ENCODE peak calls at places on chromosomes 11 and 22, in nine cellular contexts. L is transverse colon, Z is MCF 10A, T is HFFc6, E is left ventricle myocardium inferior, O is lower leg skin, B is lung, D is Caco-2, S is GM20000. Q is an unnamed sample.

GRCh38 chr22:24583221-24583971 is 9.5 kb downstream of the LRRC75B start:
- DNase-seq in O (no peak), Z (no peak), L (peak; percentile 32), S (no peak), D (no peak), B (no peak), T (no peak), E (no peak), Q (no peak)

GRCh38 chr22:25709758-25710157 is 32.2 kb upstream of the MYO18B start:
- DNase-seq in O (no peak), D (no peak), T (no peak), E (no peak), Z (no peak), L (no peak), S (peak; percentile 26), B (no peak), Q (peak; percentile 76)

GRCh38 chr11:61486779-61487178 is 21.8 kb upstream of the LRRC10B start:
- DNase-seq in S (no peak), B (no peak), D (no peak), O (no peak), Z (peak; percentile 29), L (no peak), E (no peak), T (no peak), Q (no peak)

GRCh38 chr11:131073167-131073566 is 156.9 kb upstream of the SNX19 start:
- DNase-seq in T (no peak), S (no peak), O (no peak), E (no peak), B (no peak), D (no peak), L (no peak), Z (no peak), Q (no peak)

GRCh38 chr11:19683141-19683805 is 29.4 kb upstream of the NAV2 start:
- DNase-seq in L (peak; percentile 16), O (peak; percentile 76), S (no peak), B (peak; percentile 41), E (peak; percentile 71), T (no peak), Z (peak; percentile 31), D (no peak), Q (no peak)

GRCh38 chr11:95922099-95922498 is 1.8 kb downstream of the MTMR2 start:
- DNase-seq in Z (no peak), T (no peak), E (no peak), B (no peak), D (no peak), S (no peak), O (no peak), L (no peak), Q (no peak)

GRCh38 chr11:101446238-101446637 is 137.6 kb downstream of the TRPC6 start:
- DNase-seq in T (peak; percentile 21), Z (peak; percentile 58), D (no peak), O (no peak), S (no peak), B (no peak), E (no peak), L (no peak), Q (no peak)

GRCh38 chr11:68989936-68990606 is 9.3 kb upstream of the MRGPRD start:
- DNase-seq in E (no peak), T (no peak), Z (no peak), S (no peak), D (no peak), L (no peak), O (no peak), B (no peak), Q (peak; percentile 21)

GRCh38 chr11:67996622-67997459 is 7.1 kb downstream of the UNC93B1 start:
- DNase-seq in D (peak; percentile 69), T (no peak), L (peak; percentile 88), O (peak; percentile 39), E (peak; percentile 58), Z (peak; percentile 46), S (no peak), B (peak; percentile 89), Q (peak; percentile 59)

GRCh38 chr11:128891410-128891861 is 280 bp downstream of the KCNJ5 start:
- DNase-seq in S (no peak), T (no peak), B (no peak), E (no peak), Z (no peak), L (no peak), D (no peak), O (no peak), Q (no peak)

GRCh38 chr11:65786008-65786785 is 666 bp upstream of the OVOL1 start:
- DNase-seq in S (peak; percentile 60), T (no peak), E (no peak), L (no peak), D (no peak), Z (no peak), B (no peak), O (no peak), Q (no peak)

DNA sequence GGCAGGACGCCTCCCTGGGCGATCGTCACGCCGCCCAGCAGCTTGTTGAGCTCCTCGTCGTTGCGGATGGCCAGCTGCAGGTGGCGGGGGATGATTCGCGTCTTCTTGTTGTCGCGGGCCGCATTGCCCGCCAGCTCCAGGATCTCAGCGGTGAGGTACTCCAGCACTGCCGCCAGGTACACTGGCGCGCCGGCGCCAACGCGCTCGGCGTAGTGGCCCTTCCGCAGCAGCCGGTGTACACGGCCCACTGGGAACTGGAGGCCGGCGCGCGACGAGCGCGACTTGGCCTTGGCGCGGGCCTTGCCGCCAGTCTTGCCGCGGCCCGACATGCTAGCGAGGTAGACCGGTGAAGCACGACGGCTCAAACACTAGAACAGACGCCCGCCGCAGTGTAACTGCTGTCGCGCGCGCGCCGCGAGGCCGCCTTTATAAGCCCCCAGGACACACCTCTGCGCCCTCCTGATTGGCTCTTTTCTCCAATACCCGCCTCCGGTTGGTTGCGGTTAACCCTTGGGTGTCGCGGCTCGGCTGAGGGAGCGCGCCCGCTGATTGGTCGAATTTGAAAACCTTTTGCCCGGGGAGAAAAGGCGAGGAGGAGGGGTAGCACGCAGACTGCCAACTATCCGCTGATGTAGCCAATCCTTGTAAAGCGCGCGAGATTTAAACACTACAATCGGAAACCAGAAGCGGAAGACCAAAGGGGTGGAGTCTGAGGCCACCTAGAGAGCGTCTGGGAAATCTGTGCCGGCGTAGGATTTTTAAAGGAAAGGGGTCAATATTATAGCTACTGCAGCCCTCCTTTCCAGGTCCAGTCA is 6.4 kb downstream of the DPAGT1 start:
- DNase-seq in L (peak; percentile 99), O (peak; percentile 99), T (peak; percentile 100), E (peak; percentile 98), Z (peak; percentile 100), D (peak; percentile 100), B (peak; percentile 99), S (peak; percentile 98), Q (peak; percentile 100)
- TF ChIP-seq CTCF in L (peak; percentile 88), O (peak; percentile 33), T (peak; percentile 40), E (peak; percentile 0), Z (peak; percentile 1), D (peak; percentile 14), B (no peak), S (no peak), Q (no peak)

DNA sequence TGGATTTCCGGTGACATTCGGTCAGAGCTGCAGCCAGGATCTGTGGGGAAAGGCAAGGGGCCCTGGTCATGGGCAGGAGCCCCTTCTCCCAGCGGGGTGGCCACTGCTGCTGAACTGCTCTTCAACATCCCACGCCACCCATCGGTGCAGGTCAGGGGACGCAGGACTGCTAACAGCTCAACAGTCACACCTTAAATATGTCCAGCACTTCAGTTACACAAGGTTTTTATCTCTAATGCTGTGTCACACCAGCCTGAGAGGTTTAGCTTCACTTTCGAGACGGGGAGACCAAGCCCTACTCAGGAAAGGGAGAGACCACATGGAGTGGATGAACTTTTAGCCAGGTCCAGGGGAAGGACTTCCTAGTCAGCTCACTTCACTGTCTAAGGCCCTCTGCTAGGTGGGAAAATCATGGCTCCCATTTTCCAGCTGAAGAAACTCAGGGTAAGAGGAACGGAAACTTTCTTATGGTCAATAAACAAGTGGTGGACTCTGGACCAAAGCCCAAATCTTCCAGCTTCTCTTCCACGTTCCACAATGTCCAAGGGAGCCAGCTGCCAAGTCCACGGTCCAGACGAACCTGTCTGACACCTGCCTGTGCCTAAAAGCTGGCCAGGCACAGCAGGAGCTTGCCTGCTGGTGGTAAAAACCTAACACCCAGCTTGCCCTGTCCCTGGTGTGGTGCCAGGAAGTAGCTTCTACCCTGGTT is 21.0 kb upstream of the CHADL start:
- DNase-seq in O (no peak), D (no peak), S (no peak), L (no peak), Z (no peak), T (no peak), E (peak; percentile 52), B (no peak), Q (no peak)
- TF ChIP-seq CTCF in O (no peak), D (no peak), S (no peak), L (no peak), Z (no peak), T (no peak), E (peak; percentile 32), B (no peak), Q (no peak)

GRCh38 chr22:21636629-21637218 is 4.2 kb downstream of the CCDC116 start:
- DNase-seq in E (no peak), L (no peak), O (no peak), Z (no peak), D (no peak), T (no peak), S (no peak), B (no peak), Q (no peak)

GRCh38 chr22:21633481-21633880 is 921 bp downstream of the CCDC116 start:
- DNase-seq in T (no peak), S (no peak), D (no peak), Z (no peak), O (no peak), E (no peak), B (no peak), L (no peak), Q (no peak)

GRCh38 chr22:21634081-21634480 is 1.5 kb downstream of the CCDC116 start:
- DNase-seq in L (no peak), S (no peak), T (no peak), E (no peak), O (no peak), B (no peak), D (no peak), Z (no peak), Q (no peak)

GRCh38 chr22:21635771-21636510 is 3.4 kb downstream of the CCDC116 start:
- DNase-seq in B (no peak), L (no peak), T (no peak), D (no peak), O (no peak), Z (no peak), S (no peak), E (no peak), Q (no peak)

GRCh38 chr22:21634844-21635243 is 2.3 kb downstream of the CCDC116 start:
- DNase-seq in S (no peak), B (no peak), E (no peak), T (no peak), Z (no peak), L (no peak), O (no peak), D (no peak), Q (no peak)
- TF ChIP-seq CTCF in S (no peak), B (no peak), E (no peak), T (no peak), Z (no peak), L (no peak), O (no peak), D (no peak), Q (no peak)

GRCh38 chr11:16248248-16248647 is 108.1 kb downstream of the SOX6 start:
- DNase-seq in T (no peak), D (no peak), S (no peak), B (no peak), E (no peak), O (no peak), L (no peak), Z (no peak), Q (no peak)

DNA sequence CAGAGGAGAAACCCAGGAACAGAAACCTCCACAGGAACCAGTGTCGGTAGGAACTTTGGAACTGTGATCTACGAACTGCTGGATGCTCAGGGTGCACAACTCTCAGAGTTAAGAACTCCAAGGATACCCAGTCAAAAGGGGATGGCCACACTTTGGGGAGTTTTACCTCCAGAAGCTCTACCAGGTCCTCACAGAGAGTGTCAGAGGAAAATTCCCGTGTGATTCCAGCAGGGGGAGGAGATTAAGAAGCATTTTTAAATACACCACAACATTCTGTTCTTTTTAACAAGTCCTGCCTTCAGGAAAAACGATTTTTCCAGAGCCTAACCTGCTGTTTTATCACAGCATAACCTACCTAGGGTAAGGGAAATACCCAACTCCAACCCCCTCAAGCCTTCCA is 104.0 kb downstream of the SOX6 start:
- DNase-seq in O (no peak), Z (peak; percentile 16), S (no peak), B (no peak), E (no peak), D (peak; percentile 34), L (no peak), T (peak; percentile 16), Q (no peak)
- TF ChIP-seq CTCF in O (no peak), Z (peak; percentile 26), S (no peak), B (no peak), E (peak; percentile 35), D (peak; percentile 50), L (peak; percentile 42), T (peak; percentile 52), Q (no peak)